ENCODE peak calls at places on chromosomes 16 and 17, in seven cellular contexts. One of them, this sample, is unnamed.

GRCh38 chr16:66916518-66916917 is 2.2 kb downstream of the CDH16 start:
- DNase-seq in tibial nerve: no peak
- DNase-seq in thoracic aorta: no peak
- DNase-seq in SJCRH30: no peak
- DNase-seq in cardiac muscle cell: no peak
- DNase-seq in heart left ventricle: no peak
- DNase-seq in lower lobe of right lung: no peak
- DNase-seq in this sample: no peak

GRCh38 chr16:19907161-19907992 is 22.7 kb upstream of the GPRC5B start:
- DNase-seq in tibial nerve: peak
- DNase-seq in thoracic aorta: no peak
- DNase-seq in SJCRH30: peak
- DNase-seq in cardiac muscle cell: peak
- DNase-seq in heart left ventricle: peak
- DNase-seq in lower lobe of right lung: peak
- DNase-seq in this sample: peak

GRCh38 chr16:52526429-52526828 is 20.5 kb downstream of the TOX3 start:
- DNase-seq in tibial nerve: no peak
- DNase-seq in thoracic aorta: no peak
- DNase-seq in SJCRH30: no peak
- DNase-seq in cardiac muscle cell: no peak
- DNase-seq in heart left ventricle: no peak
- DNase-seq in lower lobe of right lung: no peak
- DNase-seq in this sample: no peak

GRCh38 chr16:85321856-85322271 is 209.6 kb upstream of the CIBAR2 start:
- DNase-seq in tibial nerve: peak
- DNase-seq in thoracic aorta: peak
- DNase-seq in SJCRH30: peak
- DNase-seq in cardiac muscle cell: no peak
- DNase-seq in heart left ventricle: peak
- DNase-seq in lower lobe of right lung: peak
- DNase-seq in this sample: peak

GRCh38 chr17:76000016-76000754 is 470 bp upstream of the CDK3 start:
- DNase-seq in tibial nerve: peak
- DNase-seq in thoracic aorta: no peak
- DNase-seq in SJCRH30: peak
- DNase-seq in cardiac muscle cell: peak
- DNase-seq in heart left ventricle: no peak
- DNase-seq in lower lobe of right lung: peak
- DNase-seq in this sample: peak

GRCh38 chr16:72369273-72369672 is 197.3 kb upstream of the PMFBP1 start:
- DNase-seq in tibial nerve: no peak
- DNase-seq in thoracic aorta: no peak
- DNase-seq in SJCRH30: no peak
- DNase-seq in cardiac muscle cell: no peak
- DNase-seq in heart left ventricle: no peak
- DNase-seq in lower lobe of right lung: no peak
- DNase-seq in this sample: no peak

GRCh38 chr16:21523411-21524067 is 75.8 kb upstream of the METTL9 start:
- DNase-seq in tibial nerve: no peak
- DNase-seq in thoracic aorta: no peak
- DNase-seq in SJCRH30: peak
- DNase-seq in cardiac muscle cell: no peak
- DNase-seq in heart left ventricle: peak
- DNase-seq in lower lobe of right lung: peak
- DNase-seq in this sample: peak

GRCh38 chr16:17070882-17071592 is 399.7 kb downstream of the XYLT1 start:
- DNase-seq in tibial nerve: peak
- DNase-seq in thoracic aorta: no peak
- DNase-seq in SJCRH30: peak
- DNase-seq in cardiac muscle cell: peak
- DNase-seq in heart left ventricle: no peak
- DNase-seq in lower lobe of right lung: peak
- DNase-seq in this sample: peak

GRCh38 chr17:58699771-58700170 is 7.4 kb downstream of the RAD51C start:
- DNase-seq in tibial nerve: no peak
- DNase-seq in thoracic aorta: no peak
- DNase-seq in SJCRH30: no peak
- DNase-seq in cardiac muscle cell: no peak
- DNase-seq in heart left ventricle: no peak
- DNase-seq in lower lobe of right lung: no peak
- DNase-seq in this sample: no peak

GRCh38 chr17:82350182-82351030 is 8.6 kb upstream of the TEX19 start:
- DNase-seq in tibial nerve: no peak
- DNase-seq in thoracic aorta: no peak
- DNase-seq in SJCRH30: peak
- DNase-seq in cardiac muscle cell: no peak
- DNase-seq in heart left ventricle: no peak
- DNase-seq in lower lobe of right lung: no peak
- DNase-seq in this sample: no peak

GRCh38 chr17:13222931-13223330 is 205.1 kb upstream of the ELAC2 start:
- DNase-seq in tibial nerve: no peak
- DNase-seq in thoracic aorta: no peak
- DNase-seq in SJCRH30: peak
- DNase-seq in cardiac muscle cell: no peak
- DNase-seq in heart left ventricle: no peak
- DNase-seq in lower lobe of right lung: no peak
- DNase-seq in this sample: no peak

GRCh38 chr16:80299416-80299815 is 241.4 kb upstream of the DYNLRB2 start:
- DNase-seq in tibial nerve: no peak
- DNase-seq in thoracic aorta: no peak
- DNase-seq in SJCRH30: peak
- DNase-seq in cardiac muscle cell: no peak
- DNase-seq in heart left ventricle: no peak
- DNase-seq in lower lobe of right lung: no peak
- DNase-seq in this sample: no peak

GRCh38 chr17:50037321-50038107 is 18.4 kb upstream of the ITGA3 start:
- DNase-seq in tibial nerve: no peak
- DNase-seq in thoracic aorta: peak
- DNase-seq in SJCRH30: no peak
- DNase-seq in cardiac muscle cell: no peak
- DNase-seq in heart left ventricle: peak
- DNase-seq in lower lobe of right lung: peak
- DNase-seq in this sample: peak

GRCh38 chr16:30369091-30369937 is 980 bp downstream of the TBC1D10B start:
- DNase-seq in tibial nerve: no peak
- DNase-seq in thoracic aorta: no peak
- DNase-seq in SJCRH30: peak
- DNase-seq in cardiac muscle cell: peak
- DNase-seq in heart left ventricle: peak
- DNase-seq in lower lobe of right lung: no peak
- DNase-seq in this sample: no peak

GRCh38 chr16:54062361-54063346 is 223.9 kb downstream of the IRX3 start:
- DNase-seq in tibial nerve: no peak
- DNase-seq in thoracic aorta: no peak
- DNase-seq in SJCRH30: no peak
- DNase-seq in cardiac muscle cell: no peak
- DNase-seq in heart left ventricle: no peak
- DNase-seq in lower lobe of right lung: no peak
- DNase-seq in this sample: no peak

GRCh38 chr16:69073181-69073669 is 32.2 kb upstream of the HAS3 start:
- DNase-seq in tibial nerve: no peak
- DNase-seq in thoracic aorta: no peak
- DNase-seq in SJCRH30: no peak
- DNase-seq in cardiac muscle cell: no peak
- DNase-seq in heart left ventricle: no peak
- DNase-seq in lower lobe of right lung: no peak
- DNase-seq in this sample: no peak

GRCh38 chr16:81265052-81265451 is 26.6 kb downstream of the BCO1 start:
- DNase-seq in tibial nerve: no peak
- DNase-seq in thoracic aorta: no peak
- DNase-seq in SJCRH30: no peak
- DNase-seq in cardiac muscle cell: no peak
- DNase-seq in heart left ventricle: no peak
- DNase-seq in lower lobe of right lung: no peak
- DNase-seq in this sample: no peak

GRCh38 chr16:56388209-56388608 is 37.1 kb downstream of the AMFR start:
- DNase-seq in tibial nerve: no peak
- DNase-seq in thoracic aorta: no peak
- DNase-seq in SJCRH30: no peak
- DNase-seq in cardiac muscle cell: no peak
- DNase-seq in heart left ventricle: no peak
- DNase-seq in lower lobe of right lung: no peak
- DNase-seq in this sample: no peak

GRCh38 chr17:40309031-40309937 is at the start of gene RARA:
- DNase-seq in tibial nerve: no peak
- DNase-seq in thoracic aorta: no peak
- DNase-seq in SJCRH30: peak
- DNase-seq in cardiac muscle cell: peak
- DNase-seq in heart left ventricle: peak
- DNase-seq in lower lobe of right lung: peak
- DNase-seq in this sample: peak

GRCh38 chr17:29179232-29180036 is 764 bp downstream of the MYO18A start:
- DNase-seq in tibial nerve: no peak
- DNase-seq in thoracic aorta: no peak
- DNase-seq in SJCRH30: peak
- DNase-seq in cardiac muscle cell: peak
- DNase-seq in heart left ventricle: peak
- DNase-seq in lower lobe of right lung: peak
- DNase-seq in this sample: peak

GRCh38 chr17:29180051-29180787 is at the start of gene MYO18A:
- DNase-seq in tibial nerve: peak
- DNase-seq in thoracic aorta: no peak
- DNase-seq in SJCRH30: peak
- DNase-seq in cardiac muscle cell: peak
- DNase-seq in heart left ventricle: peak
- DNase-seq in lower lobe of right lung: peak
- DNase-seq in this sample: peak

GRCh38 chr17:29177871-29178749 is 2.1 kb downstream of the MYO18A start:
- DNase-seq in tibial nerve: no peak
- DNase-seq in thoracic aorta: no peak
- DNase-seq in SJCRH30: no peak
- DNase-seq in cardiac muscle cell: no peak
- DNase-seq in heart left ventricle: no peak
- DNase-seq in lower lobe of right lung: no peak
- DNase-seq in this sample: peak

GRCh38 chr17:29177541-29177870 is 2.7 kb downstream of the MYO18A start:
- DNase-seq in tibial nerve: no peak
- DNase-seq in thoracic aorta: no peak
- DNase-seq in SJCRH30: no peak
- DNase-seq in cardiac muscle cell: no peak
- DNase-seq in heart left ventricle: no peak
- DNase-seq in lower lobe of right lung: no peak
- DNase-seq in this sample: no peak

DNA sequence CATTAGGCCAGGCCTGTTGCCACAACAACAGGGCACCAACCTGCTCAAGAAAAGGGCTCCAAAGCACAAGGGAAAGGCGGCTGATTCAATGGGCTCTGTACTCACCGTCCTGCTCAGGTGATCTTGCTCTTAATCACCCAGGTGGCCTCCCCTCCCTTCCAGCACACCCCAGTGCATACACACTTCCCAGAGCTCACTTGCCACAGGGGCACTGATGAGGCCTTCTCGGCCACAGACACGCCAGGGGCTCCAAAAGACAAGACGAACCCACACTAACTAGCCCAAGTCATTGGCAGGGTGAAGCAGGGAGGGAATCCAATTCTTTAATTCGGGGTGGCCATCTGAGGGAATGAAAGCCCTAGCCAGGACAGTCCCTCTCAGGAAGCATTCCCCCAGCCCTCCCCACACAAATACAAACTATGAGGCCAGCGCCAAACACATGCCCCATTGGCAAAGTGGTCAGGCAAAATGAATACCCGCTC is 1.4 kb downstream of the MYO18A start:
- DNase-seq in tibial nerve: no peak
- DNase-seq in thoracic aorta: no peak
- DNase-seq in SJCRH30: no peak
- DNase-seq in cardiac muscle cell: no peak
- DNase-seq in heart left ventricle: no peak
- DNase-seq in lower lobe of right lung: no peak
- DNase-seq in this sample: peak
- H3K4me3 ChIP-seq in tibial nerve: peak
- H3K4me3 ChIP-seq in thoracic aorta: peak
- H3K4me3 ChIP-seq in SJCRH30: peak
- H3K4me3 ChIP-seq in cardiac muscle cell: peak
- H3K4me3 ChIP-seq in heart left ventricle: no peak
- H3K4me3 ChIP-seq in lower lobe of right lung: peak
- H3K4me3 ChIP-seq in this sample: no peak

GRCh38 chr17:7384489-7385081 is 3.7 kb downstream of the TNK1 start:
- DNase-seq in tibial nerve: no peak
- DNase-seq in thoracic aorta: no peak
- DNase-seq in SJCRH30: no peak
- DNase-seq in cardiac muscle cell: no peak
- DNase-seq in heart left ventricle: no peak
- DNase-seq in lower lobe of right lung: no peak
- DNase-seq in this sample: no peak
- H3K4me3 ChIP-seq in tibial nerve: peak
- H3K4me3 ChIP-seq in thoracic aorta: peak
- H3K4me3 ChIP-seq in SJCRH30: no peak
- H3K4me3 ChIP-seq in cardiac muscle cell: peak
- H3K4me3 ChIP-seq in heart left ventricle: no peak
- H3K4me3 ChIP-seq in lower lobe of right lung: peak
- H3K4me3 ChIP-seq in this sample: no peak

GRCh38 chr17:35540589-35541404 is 3.3 kb upstream of the SLFN12L start:
- DNase-seq in tibial nerve: peak
- DNase-seq in thoracic aorta: no peak
- DNase-seq in SJCRH30: peak
- DNase-seq in cardiac muscle cell: no peak
- DNase-seq in heart left ventricle: peak
- DNase-seq in lower lobe of right lung: peak
- DNase-seq in this sample: peak
- H3K4me3 ChIP-seq in tibial nerve: peak
- H3K4me3 ChIP-seq in thoracic aorta: peak
- H3K4me3 ChIP-seq in SJCRH30: peak
- H3K4me3 ChIP-seq in cardiac muscle cell: no peak
- H3K4me3 ChIP-seq in heart left ventricle: no peak
- H3K4me3 ChIP-seq in lower lobe of right lung: peak
- H3K4me3 ChIP-seq in this sample: no peak

DNA sequence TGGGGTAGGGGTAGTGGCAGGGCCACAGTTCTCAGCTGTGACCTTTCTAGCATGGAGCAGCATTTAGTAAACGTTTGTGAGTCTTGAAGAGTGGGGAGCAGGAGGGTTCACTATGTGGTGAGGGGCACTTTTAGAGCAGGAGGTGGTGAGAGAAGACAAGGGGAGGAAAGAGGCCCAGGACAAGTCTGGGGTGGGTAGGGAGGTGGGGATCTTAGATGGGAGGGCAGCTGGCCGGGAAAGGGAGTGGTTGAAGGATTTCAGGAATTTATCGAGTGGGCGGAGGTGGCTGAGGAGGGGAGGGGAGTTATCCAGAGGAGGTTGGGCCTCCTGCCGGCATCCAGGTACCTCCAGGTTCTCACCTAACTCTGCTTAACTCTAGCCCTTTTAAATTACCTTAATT is 1.9 kb downstream of the CLEC16A start:
- DNase-seq in tibial nerve: no peak
- DNase-seq in thoracic aorta: no peak
- DNase-seq in SJCRH30: no peak
- DNase-seq in cardiac muscle cell: no peak
- DNase-seq in heart left ventricle: peak
- DNase-seq in lower lobe of right lung: no peak
- DNase-seq in this sample: no peak
- H3K4me3 ChIP-seq in tibial nerve: peak
- H3K4me3 ChIP-seq in thoracic aorta: peak
- H3K4me3 ChIP-seq in SJCRH30: no peak
- H3K4me3 ChIP-seq in cardiac muscle cell: no peak
- H3K4me3 ChIP-seq in heart left ventricle: no peak
- H3K4me3 ChIP-seq in lower lobe of right lung: peak
- H3K4me3 ChIP-seq in this sample: no peak

GRCh38 chr17:29148257-29148789 is 31.9 kb downstream of the MYO18A start:
- DNase-seq in tibial nerve: no peak
- DNase-seq in thoracic aorta: no peak
- DNase-seq in SJCRH30: peak
- DNase-seq in cardiac muscle cell: peak
- DNase-seq in heart left ventricle: no peak
- DNase-seq in lower lobe of right lung: peak
- DNase-seq in this sample: no peak
- H3K4me3 ChIP-seq in tibial nerve: peak
- H3K4me3 ChIP-seq in thoracic aorta: peak
- H3K4me3 ChIP-seq in SJCRH30: peak
- H3K4me3 ChIP-seq in cardiac muscle cell: no peak
- H3K4me3 ChIP-seq in heart left ventricle: no peak
- H3K4me3 ChIP-seq in lower lobe of right lung: peak
- H3K4me3 ChIP-seq in this sample: no peak

This sample was measured in mucosa of descending colon.